ENCODE peak calls at places on chromosomes 11 and 22, in six cellular contexts. K is Peyer's patch, H is transverse colon, E is H1, Q is IMR-90, M is adrenal gland. P is an unnamed sample.

GRCh38 chr11:64044730-64045386 is 9.1 kb downstream of the FLRT1 start:
- DNase-seq in K (no peak), H (no peak), E (no peak), Q (no peak), M (peak; percentile 84), P (no peak)

GRCh38 chr22:44172370-44173108 is 8.2 kb upstream of the PARVG start:
- DNase-seq in K (peak; percentile 82), H (peak; percentile 54), E (no peak), Q (no peak), M (peak; percentile 78), P (peak; percentile 52)

GRCh38 chr11:20161923-20162322 is 1.6 kb upstream of the DBX1 start:
- DNase-seq in K (no peak), H (no peak), E (no peak), Q (no peak), M (no peak), P (no peak)

GRCh38 chr11:65116370-65117205 is 913 bp downstream of the ZNHIT2 start:
- DNase-seq in K (peak; percentile 36), H (no peak), E (peak; percentile 66), Q (peak; percentile 72), M (peak; percentile 85), P (no peak)

GRCh38 chr11:100573911-100574513 is 113.1 kb upstream of the ARHGAP42 start:
- DNase-seq in K (no peak), H (no peak), E (no peak), Q (no peak), M (no peak), P (no peak)

GRCh38 chr11:94325681-94326080 is 21.3 kb downstream of the IZUMO1R start:
- DNase-seq in K (no peak), H (peak; percentile 48), E (peak; percentile 94), Q (peak; percentile 19), M (no peak), P (no peak)

GRCh38 chr11:116986521-116987105 is 111.6 kb downstream of the SIK3 start:
- DNase-seq in K (no peak), H (no peak), E (no peak), Q (peak; percentile 90), M (no peak), P (no peak)

GRCh38 chr22:46003271-46004091 is 26.5 kb upstream of the WNT7B start:
- DNase-seq in K (no peak), H (no peak), E (no peak), Q (no peak), M (peak; percentile 79), P (no peak)

GRCh38 chr22:46884365-46884764 is 121.9 kb downstream of the TBC1D22A start:
- DNase-seq in K (no peak), H (no peak), E (no peak), Q (no peak), M (no peak), P (no peak)

GRCh38 chr22:19448076-19448607 is 631 bp upstream of the C22orf39 start:
- DNase-seq in K (peak; percentile 55), H (peak; percentile 57), E (no peak), Q (peak; percentile 43), M (peak; percentile 81), P (no peak)

GRCh38 chr22:46071451-46072029 is 78.8 kb upstream of the PPARA start:
- DNase-seq in K (peak; percentile 50), H (peak; percentile 89), E (peak; percentile 76), Q (peak; percentile 90), M (peak; percentile 97), P (peak; percentile 93)

GRCh38 chr11:45022294-45023064 is 71.8 kb upstream of the TP53I11 start:
- DNase-seq in K (no peak), H (no peak), E (no peak), Q (peak; percentile 20), M (peak; percentile 31), P (no peak)

GRCh38 chr11:8267831-8268529 is 4.3 kb upstream of the LMO1 start:
- DNase-seq in K (no peak), H (no peak), E (peak; percentile 73), Q (no peak), M (peak; percentile 40), P (no peak)

GRCh38 chr11:112958670-112959069 is 2.5 kb upstream of the NCAM1 start:
- DNase-seq in K (no peak), H (no peak), E (no peak), Q (no peak), M (no peak), P (no peak)

GRCh38 chr11:67435031-67435726 is 2.3 kb downstream of the PTPRCAP start:
- DNase-seq in K (no peak), H (no peak), E (no peak), Q (no peak), M (no peak), P (no peak)

GRCh38 chr11:79060081-79060480 is 380.7 kb downstream of the TENM4 start:
- DNase-seq in K (no peak), H (no peak), E (no peak), Q (no peak), M (no peak), P (no peak)

GRCh38 chr11:111452146-111452545 is 60.0 kb downstream of the BTG4 start:
- DNase-seq in K (no peak), H (no peak), E (peak; percentile 37), Q (peak; percentile 82), M (no peak), P (no peak)

GRCh38 chr11:57568330-57568766 is 876 bp upstream of the UBE2L6 start:
- DNase-seq in K (no peak), H (no peak), E (peak; percentile 97), Q (peak; percentile 67), M (peak; percentile 89), P (peak; percentile 90)

GRCh38 chr11:3994030-3994640 is 100.5 kb upstream of the RRM1 start:
- DNase-seq in K (no peak), H (no peak), E (no peak), Q (peak; percentile 16), M (no peak), P (no peak)

GRCh38 chr11:57541099-57541670 is 3.8 kb downstream of the SMTNL1 start:
- DNase-seq in K (no peak), H (no peak), E (no peak), Q (no peak), M (no peak), P (no peak)

GRCh38 chr11:61814958-61815789 is 1.6 kb downstream of the FADS1 start:
- DNase-seq in K (peak; percentile 62), H (peak; percentile 89), E (peak; percentile 96), Q (peak; percentile 95), M (peak; percentile 99), P (peak; percentile 92)

GRCh38 chr11:14119357-14119756 is 156.8 kb downstream of the SPON1 start:
- DNase-seq in K (no peak), H (no peak), E (no peak), Q (no peak), M (no peak), P (no peak)

GRCh38 chr11:28110108-28110838 is 2.1 kb downstream of the METTL15 start:
- DNase-seq in K (peak; percentile 65), H (peak; percentile 76), E (peak; percentile 66), Q (peak; percentile 78), M (peak; percentile 86), P (peak; percentile 40)

GRCh38 chr11:123020968-123021367 is 39.3 kb upstream of the BSX start:
- DNase-seq in K (no peak), H (peak; percentile 10), E (no peak), Q (peak; percentile 49), M (peak; percentile 63), P (no peak)

GRCh38 chr11:15075162-15075526 is 1.8 kb downstream of the CALCB start:
- DNase-seq in K (no peak), H (no peak), E (no peak), Q (no peak), M (no peak), P (no peak)

GRCh38 chr11:84824624-84825023 is 802.5 kb downstream of the DLG2 start:
- DNase-seq in K (no peak), H (no peak), E (no peak), Q (no peak), M (no peak), P (no peak)

GRCh38 chr22:24893341-24894070 is 53.0 kb downstream of the LHFPL7 start:
- DNase-seq in K (no peak), H (no peak), E (no peak), Q (no peak), M (no peak), P (no peak)

GRCh38 chr22:50271011-50271394 is 823 bp upstream of the MAPK11 start:
- DNase-seq in K (no peak), H (no peak), E (no peak), Q (no peak), M (no peak), P (no peak)
- H3K27ac ChIP-seq in K (peak overlapping the region; percentile 30), H (peak overlapping the region; percentile 32), E (no peak overlapping the region), Q (no peak overlapping the region), M (no peak overlapping the region), P (peak overlapping the region; percentile 85)

GRCh38 chr11:128305588-128305987 is 281.8 kb downstream of the ETS1 start:
- DNase-seq in K (no peak), H (no peak), E (no peak), Q (no peak), M (no peak), P (no peak)
- H3K27me3 ChIP-seq in K (no peaks in the 10 kb centered on the region), H (no peaks in the 10 kb centered on the region), E (no peaks in the 10 kb centered on the region), Q (peaks cover 2% of the 10 kb centered on the region), M (no peaks in the 10 kb centered on the region), P (no peaks in the 10 kb centered on the region)

GRCh38 chr11:693415-693831 is 1.6 kb downstream of the DEAF1 start:
- DNase-seq in K (no peak), H (no peak), E (no peak), Q (no peak), M (no peak), P (no peak)

GRCh38 chr11:695606-696381 is at the start of gene TMEM80:
- DNase-seq in K (peak; percentile 99), H (peak; percentile 99), E (peak; percentile 99), Q (peak; percentile 96), M (peak; percentile 99), P (peak; percentile 99)

GRCh38 chr11:695332-695605 is 247 bp upstream of the DEAF1 start:
- DNase-seq in K (no peak), H (no peak), E (no peak), Q (no peak), M (no peak), P (no peak)

GRCh38 chr11:693887-694562 is 997 bp downstream of the DEAF1 start:
- DNase-seq in K (no peak), H (peak; percentile 69), E (no peak), Q (no peak), M (no peak), P (no peak)

DNA sequence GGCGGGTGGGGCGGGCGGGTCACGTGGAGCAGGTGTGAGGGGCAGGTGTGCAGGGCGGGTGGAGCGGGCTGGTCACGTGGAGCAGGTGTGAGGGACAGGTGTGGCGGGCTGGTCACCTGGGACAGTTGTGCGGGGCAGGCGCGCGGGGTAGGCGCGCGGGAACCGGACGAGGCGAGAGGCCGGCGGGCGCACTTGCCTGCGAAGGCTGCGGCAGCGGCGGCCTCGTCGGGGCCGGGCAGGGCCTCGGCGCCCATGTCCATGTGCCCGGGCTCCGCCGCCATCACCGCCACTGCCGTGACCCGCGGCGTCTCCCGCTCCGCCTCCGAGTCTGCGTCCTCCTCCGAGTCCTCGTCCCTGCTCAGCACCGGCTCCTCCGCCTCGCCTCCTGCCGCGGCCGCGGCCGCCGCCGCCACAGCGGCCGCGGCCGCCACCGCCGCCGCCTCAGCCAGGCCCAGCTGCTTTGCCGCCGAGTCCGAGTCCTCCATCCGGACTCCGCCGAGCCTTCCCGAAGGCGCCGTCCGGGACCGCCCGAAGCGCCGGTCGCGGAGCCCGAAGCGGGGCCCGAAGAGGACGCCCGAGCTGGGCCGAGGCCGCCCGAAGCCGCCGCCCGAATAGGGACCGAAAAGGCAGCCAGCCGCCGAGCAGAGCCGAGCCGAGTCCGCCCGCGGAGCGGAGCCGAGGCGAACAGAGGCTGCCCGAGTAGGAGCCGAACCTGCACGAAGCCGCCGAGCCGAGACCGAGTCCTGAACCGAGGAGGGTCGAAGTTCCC is at the start of gene DEAF1:
- DNase-seq in K (peak; percentile 97), H (peak; percentile 99), E (peak; percentile 99), Q (peak; percentile 96), M (peak; percentile 99), P (peak; percentile 98)
- TF ChIP-seq POLR2A in K (peak; percentile 42), H (no peak), E (no peak), Q (no peak), M (peak; percentile 7), P (peak; percentile 31)

GRCh38 chr22:43136255-43136654 is 6.9 kb downstream of the MCAT start:
- DNase-seq in K (peak; percentile 40), H (peak; percentile 57), E (peak; percentile 56), Q (peak; percentile 30), M (no peak), P (no peak)
- H3K27ac ChIP-seq in K (no peak overlapping the region), H (no peak overlapping the region), E (no peak overlapping the region), Q (no peak overlapping the region), M (no peak overlapping the region), P (no peak overlapping the region)